ENCODE peak calls at places on chromosomes 3 and 15, in seven cellular contexts. A, Q, C, J, S, V and P are unnamed samples.

GRCh38 chr3:24137958-24138875 is 193.1 kb downstream of the NR1D2 start:
- DNase-seq in V (no peak), S (no peak), C (no peak), A (no peak), Q (no peak), J (no peak), P (peak)

GRCh38 chr3:106963446-106963845 is 413.8 kb upstream of the CCDC54 start:
- DNase-seq in A (no peak), S (peak), Q (no peak), J (no peak), V (no peak), C (no peak), P (no peak)

GRCh38 chr15:74995779-74996765 is 709 bp downstream of the SCAMP5 start:
- DNase-seq in Q (no peak), C (peak), J (no peak), V (no peak), S (no peak), A (no peak), P (no peak)

GRCh38 chr3:46998121-46998851 is 18.8 kb downstream of the NBEAL2 start:
- DNase-seq in V (peak), J (peak), Q (peak), C (peak), A (peak), S (peak), P (peak)

GRCh38 chr15:48897144-48897814 is 19.3 kb downstream of the EID1 start:
- DNase-seq in A (no peak), S (peak), Q (no peak), C (no peak), J (no peak), V (no peak), P (no peak)

GRCh38 chr15:51497806-51498205 is 124.8 kb downstream of the DMXL2 start:
- DNase-seq in J (no peak), S (no peak), Q (no peak), C (no peak), V (no peak), A (no peak), P (no peak)

GRCh38 chr15:65569728-65570127 is 39.5 kb downstream of the HACD3 start:
- DNase-seq in A (no peak), V (no peak), S (no peak), Q (no peak), J (no peak), C (no peak), P (no peak)

GRCh38 chr3:48609088-48610005 is at the start of gene UQCRC1:
- DNase-seq in C (peak), A (peak), J (peak), S (peak), Q (peak), V (peak), P (peak)

GRCh38 chr3:1908651-1909445 is 189.8 kb upstream of the CNTN4 start:
- DNase-seq in S (peak), C (no peak), J (no peak), A (no peak), V (no peak), Q (no peak), P (peak)

GRCh38 chr15:48718646-48719045 is 73.1 kb upstream of the FBN1 start:
- DNase-seq in Q (no peak), C (no peak), V (no peak), J (no peak), S (no peak), A (no peak), P (peak)

GRCh38 chr3:10189557-10190374 is 25.0 kb downstream of the IRAK2 start:
- DNase-seq in C (no peak), S (peak), J (no peak), V (peak), A (peak), Q (no peak), P (peak)

GRCh38 chr15:99074446-99074845 is 30.4 kb upstream of the SYNM start:
- DNase-seq in V (no peak), S (no peak), C (no peak), Q (no peak), J (no peak), A (no peak), P (no peak)

GRCh38 chr3:128473180-128473519 is 6.5 kb upstream of the DNAJB8 start:
- DNase-seq in Q (no peak), J (no peak), A (no peak), V (no peak), C (no peak), S (no peak), P (no peak)

GRCh38 chr15:44529864-44530604 is 6.9 kb upstream of the EIF3J start:
- DNase-seq in A (no peak), J (no peak), Q (no peak), V (no peak), S (no peak), C (no peak), P (no peak)

GRCh38 chr15:101031203-101031602 is 112.0 kb downstream of the LRRK1 start:
- DNase-seq in S (no peak), J (no peak), C (peak), Q (no peak), A (no peak), V (peak), P (peak)

GRCh38 chr15:88467073-88467934 is at the start of the genes MRPL46 and MRPS11:
- DNase-seq in J (peak), S (peak), C (peak), V (peak), A (peak), Q (peak), P (peak)

GRCh38 chr3:60079076-60079475 is 1029.3 kb upstream of the CFAP20DC start:
- DNase-seq in S (no peak), J (no peak), V (no peak), A (no peak), C (peak), Q (no peak), P (no peak)

GRCh38 chr3:31668258-31668657 is 135.5 kb downstream of the STT3B start:
- DNase-seq in A (no peak), J (no peak), Q (no peak), V (no peak), S (no peak), C (no peak), P (peak)

GRCh38 chr3:58784888-58785287 is 118.3 kb upstream of the FAM3D start:
- DNase-seq in J (no peak), C (no peak), A (no peak), Q (no peak), V (no peak), S (no peak), P (no peak)

GRCh38 chr15:36398212-36398611 is 181.2 kb upstream of the CDIN1 start:
- DNase-seq in S (no peak), C (no peak), Q (no peak), V (no peak), J (no peak), A (no peak), P (no peak)

GRCh38 chr3:107800705-107801104 is 277.9 kb downstream of the BBX start:
- DNase-seq in Q (no peak), S (peak), C (no peak), J (no peak), A (no peak), V (no peak), P (no peak)

GRCh38 chr15:78075490-78076230 is 1.9 kb downstream of the TBC1D2B start:
- DNase-seq in Q (no peak), S (peak), V (no peak), A (peak), C (peak), J (peak), P (peak)

GRCh38 chr3:117842086-117842485 is 1132.5 kb downstream of the TUSC7 start:
- DNase-seq in Q (no peak), A (no peak), J (no peak), S (no peak), C (no peak), V (no peak), P (no peak)

GRCh38 chr3:107117922-107118576 is 259.2 kb upstream of the CCDC54 start:
- DNase-seq in V (no peak), J (peak), A (no peak), Q (no peak), S (peak), C (peak), P (peak)

GRCh38 chr3:126562737-126563276 is 4.1 kb upstream of the C3orf22 start:
- DNase-seq in Q (no peak), C (no peak), A (no peak), S (no peak), J (no peak), V (no peak), P (no peak)

GRCh38 chr15:81282911-81283310 is 41.0 kb downstream of the STARD5 start:
- DNase-seq in A (no peak), J (no peak), V (no peak), S (no peak), C (no peak), Q (no peak), P (no peak)

GRCh38 chr3:44420676-44421075 is 56.8 kb downstream of the ZNF445 start:
- DNase-seq in V (peak), J (no peak), S (no peak), Q (no peak), A (no peak), C (no peak), P (no peak)

GRCh38 chr3:13188975-13189374 is 115.7 kb upstream of the IQSEC1 start:
- DNase-seq in C (no peak), A (no peak), V (no peak), J (no peak), S (no peak), Q (no peak), P (no peak)

GRCh38 chr15:100083572-100083971 is 258.2 kb downstream of the ADAMTS17 start:
- DNase-seq in V (no peak), Q (no peak), A (no peak), S (no peak), C (no peak), J (no peak), P (no peak)

GRCh38 chr15:40414816-40415215 is 9.2 kb downstream of the IVD start:
- DNase-seq in C (no peak), J (no peak), Q (no peak), S (no peak), V (no peak), A (no peak), P (no peak)

GRCh38 chr15:101264011-101264410 is 12.2 kb upstream of the CHSY1 start:
- DNase-seq in S (no peak), C (no peak), J (no peak), Q (no peak), A (no peak), V (no peak), P (no peak)

GRCh38 chr3:123793425-123793824 is 90.7 kb downstream of the MYLK start:
- DNase-seq in C (no peak), Q (no peak), A (no peak), J (no peak), S (no peak), V (no peak), P (no peak)

GRCh38 chr3:138180375-138181029 is 5.8 kb upstream of the DBR1 start:
- DNase-seq in V (peak), A (no peak), S (peak), C (no peak), Q (no peak), J (peak), P (peak)

GRCh38 chr15:101324513-101325177 is 29.6 kb upstream of the SNRPA1 start:
- DNase-seq in A (no peak), S (no peak), V (no peak), Q (no peak), C (no peak), J (no peak), P (peak)

GRCh38 chr15:41562784-41563198 is 3.8 kb downstream of the TYRO3 start:
- DNase-seq in A (no peak), S (no peak), Q (no peak), J (no peak), C (no peak), V (no peak), P (no peak)

GRCh38 chr3:140164156-140164555 is 229.2 kb downstream of the CLSTN2 start:
- DNase-seq in A (no peak), J (no peak), V (no peak), C (no peak), S (no peak), Q (no peak), P (no peak)

GRCh38 chr15:80585544-80586018 is 109.5 kb upstream of the ABHD17C start:
- DNase-seq in J (no peak), C (peak), S (no peak), V (no peak), A (no peak), Q (no peak), P (peak)